ENCODE peak calls at places on chromosomes 7 and 10, in six cellular contexts. Z, U, J, B, G and H are unnamed samples.

GRCh38 chr7:141217938-141218337 is 144.1 kb downstream of the TMEM178B start:
- DNase-seq in Z (no peak), U (no peak), J (no peak), B (no peak), G (no peak), H (peak)

GRCh38 chr10:31072453-31072852 is 40.8 kb upstream of the ZNF438 start:
- DNase-seq in Z (no peak), U (no peak), J (no peak), B (no peak), G (no peak), H (no peak)

GRCh38 chr7:135147341-135147898 is 452 bp upstream of the TMEM140 start:
- DNase-seq in Z (peak), U (no peak), J (peak), B (no peak), G (no peak), H (no peak)

GRCh38 chr10:11012476-11012875 is 5.2 kb upstream of the CELF2 start:
- DNase-seq in Z (no peak), U (no peak), J (no peak), B (no peak), G (no peak), H (no peak)

GRCh38 chr7:93178213-93178612 is 30.0 kb upstream of the SAMD9L start:
- DNase-seq in Z (peak), U (no peak), J (no peak), B (no peak), G (no peak), H (no peak)

GRCh38 chr7:31776616-31777015 is 89.6 kb downstream of the PPP1R17 start:
- DNase-seq in Z (peak), U (no peak), J (no peak), B (no peak), G (no peak), H (no peak)

GRCh38 chr7:34438436-34438835 is 219.6 kb upstream of the NPSR1 start:
- DNase-seq in Z (no peak), U (no peak), J (no peak), B (no peak), G (no peak), H (no peak)

GRCh38 chr10:110176122-110176521 is 31.3 kb upstream of the MXI1 start:
- DNase-seq in Z (no peak), U (no peak), J (peak), B (no peak), G (no peak), H (peak)

GRCh38 chr10:17100586-17100985 is 29.0 kb downstream of the CUBN start:
- DNase-seq in Z (no peak), U (no peak), J (peak), B (no peak), G (no peak), H (no peak)

GRCh38 chr7:116529250-116529649 is 4.4 kb downstream of the CAV1 start:
- DNase-seq in Z (no peak), U (no peak), J (no peak), B (no peak), G (no peak), H (no peak)

GRCh38 chr10:42769653-42770052 is 12.9 kb upstream of the BMS1 start:
- DNase-seq in Z (no peak), U (no peak), J (no peak), B (no peak), G (no peak), H (no peak)

GRCh38 chr10:131825960-131826650 is 74.7 kb upstream of the PPP2R2D start:
- DNase-seq in Z (no peak), U (no peak), J (no peak), B (no peak), G (no peak), H (no peak)

GRCh38 chr10:13056461-13057077 is 43.4 kb upstream of the OPTN start:
- DNase-seq in Z (peak), U (no peak), J (no peak), B (no peak), G (no peak), H (peak)

GRCh38 chr10:787933-788651 is 98.6 kb upstream of the DIP2C start:
- DNase-seq in Z (peak), U (no peak), J (peak), B (no peak), G (no peak), H (no peak)

GRCh38 chr7:127619681-127620405 is 1.9 kb upstream of the PAX4 start:
- DNase-seq in Z (no peak), U (no peak), J (no peak), B (no peak), G (no peak), H (no peak)

GRCh38 chr10:5981529-5981928 is 4.2 kb upstream of the IL15RA start:
- DNase-seq in Z (no peak), U (no peak), J (no peak), B (no peak), G (no peak), H (peak)

GRCh38 chr7:104275900-104276299 is 52.5 kb upstream of the LHFPL3 start:
- DNase-seq in Z (peak), U (no peak), J (no peak), B (no peak), G (no peak), H (no peak)

GRCh38 chr7:100369105-100369504 is 4.2 kb upstream of the PILRA start:
- DNase-seq in Z (no peak), U (no peak), J (peak), B (no peak), G (no peak), H (no peak)

GRCh38 chr10:51074238-51075028 is at the start of gene PRKG1:
- DNase-seq in Z (peak), U (peak), J (peak), B (no peak), G (peak), H (peak)

GRCh38 chr10:121774404-121774803 is 153.4 kb downstream of the ATE1 start:
- DNase-seq in Z (peak), U (no peak), J (no peak), B (no peak), G (no peak), H (no peak)

GRCh38 chr10:72340510-72340895 is 14.2 kb downstream of the DNAJB12 start:
- DNase-seq in Z (no peak), U (peak), J (peak), B (no peak), G (no peak), H (peak)

GRCh38 chr7:1815051-1815481 is 145.0 kb downstream of the ELFN1 start:
- DNase-seq in Z (peak), U (no peak), J (no peak), B (no peak), G (no peak), H (peak)

GRCh38 chr10:63671317-63671937 is 150.2 kb downstream of the REEP3 start:
- DNase-seq in Z (peak), U (no peak), J (peak), B (no peak), G (no peak), H (no peak)

GRCh38 chr10:72331575-72332422 is 22.9 kb downstream of the DNAJB12 start:
- DNase-seq in Z (peak), U (peak), J (peak), B (peak), G (no peak), H (peak)

GRCh38 chr7:92325850-92326249 is 80.1 kb downstream of the ANKIB1 start:
- DNase-seq in Z (peak), U (no peak), J (no peak), B (no peak), G (no peak), H (no peak)

GRCh38 chr7:55472928-55473725 is 99.2 kb downstream of the VOPP1 start:
- DNase-seq in Z (no peak), U (no peak), J (no peak), B (no peak), G (no peak), H (peak)